ENCODE peak calls at places on chromosomes 5 and 9, in six cellular contexts. I, S, B, T, H and N are unnamed samples. For H3K9me3, the result is how much of the 10 kb centered on the place peaks cover.

GRCh38 chr5:152329191-152329590 is 75.9 kb downstream of the NMUR2 start:
- ATAC-seq in I (no peak), S (no peak), B (no peak), T (no peak), H (no peak), N (no peak)

GRCh38 chr9:20200900-20201495 is 412.2 kb upstream of the SLC24A2 start:
- ATAC-seq in I (no peak), S (no peak), B (no peak), T (no peak), H (no peak), N (no peak)

GRCh38 chr5:78647838-78648358 is 674 bp downstream of the LHFPL2 start:
- ATAC-seq in I (peak), S (peak), B (peak), T (peak), H (peak), N (peak)

GRCh38 chr9:128940946-128941755 is 6.3 kb downstream of the DOLK start:
- ATAC-seq in I (no peak), S (no peak), B (no peak), T (peak), H (peak), N (no peak)

GRCh38 chr5:177357459-177358332 is at the start of gene RGS14:
- ATAC-seq in I (no peak), S (peak), B (peak), T (no peak), H (peak), N (peak)

GRCh38 chr9:95370064-95370463 is 52.6 kb upstream of the FANCC start:
- ATAC-seq in I (no peak), S (no peak), B (peak), T (no peak), H (no peak), N (peak)

GRCh38 chr9:88300556-88300955 is 87.7 kb upstream of the SPIN1 start:
- ATAC-seq in I (no peak), S (no peak), B (no peak), T (no peak), H (no peak), N (no peak)

GRCh38 chr9:133845659-133845947 is 107.5 kb upstream of the SARDH start:
- ATAC-seq in I (no peak), S (no peak), B (no peak), T (no peak), H (peak), N (no peak)

GRCh38 chr5:91670565-91670964 is 287.4 kb upstream of the ARRDC3 start:
- ATAC-seq in I (no peak), S (no peak), B (no peak), T (no peak), H (no peak), N (no peak)

GRCh38 chr9:87569008-87569908 is 71.6 kb downstream of the DAPK1 start:
- ATAC-seq in I (no peak), S (peak), B (no peak), T (peak), H (no peak), N (peak)

GRCh38 chr5:138503487-138504270 is 38.4 kb downstream of the EGR1 start:
- ATAC-seq in I (peak), S (peak), B (peak), T (peak), H (peak), N (peak)

GRCh38 chr5:138502521-138502920 is 37.2 kb downstream of the EGR1 start:
- ATAC-seq in I (no peak), S (no peak), B (no peak), T (no peak), H (no peak), N (no peak)

GRCh38 chr5:138498381-138498780 is 33.1 kb downstream of the EGR1 start:
- ATAC-seq in I (no peak), S (no peak), B (no peak), T (no peak), H (no peak), N (no peak)

GRCh38 chr5:138504799-138505198 is 38.2 kb downstream of the ETF1 start:
- ATAC-seq in I (no peak), S (no peak), B (peak), T (no peak), H (peak), N (peak)

GRCh38 chr5:138502121-138502520 is 36.8 kb downstream of the EGR1 start:
- ATAC-seq in I (no peak), S (no peak), B (no peak), T (no peak), H (no peak), N (peak)
- TF ChIP-seq POLR2AphosphoS5 in I (no peak), S (no peak), B (no peak), T (no peak), H (no peak), N (no peak)

GRCh38 chr5:172042183-172042582 is 35.7 kb upstream of the FBXW11 start:
- ATAC-seq in I (no peak), S (no peak), B (no peak), T (no peak), H (no peak), N (no peak)
- H3K9me3 ChIP-seq in I (under half), S (under half), B (under half), T (under half), H (under half), N (under half)

DNA sequence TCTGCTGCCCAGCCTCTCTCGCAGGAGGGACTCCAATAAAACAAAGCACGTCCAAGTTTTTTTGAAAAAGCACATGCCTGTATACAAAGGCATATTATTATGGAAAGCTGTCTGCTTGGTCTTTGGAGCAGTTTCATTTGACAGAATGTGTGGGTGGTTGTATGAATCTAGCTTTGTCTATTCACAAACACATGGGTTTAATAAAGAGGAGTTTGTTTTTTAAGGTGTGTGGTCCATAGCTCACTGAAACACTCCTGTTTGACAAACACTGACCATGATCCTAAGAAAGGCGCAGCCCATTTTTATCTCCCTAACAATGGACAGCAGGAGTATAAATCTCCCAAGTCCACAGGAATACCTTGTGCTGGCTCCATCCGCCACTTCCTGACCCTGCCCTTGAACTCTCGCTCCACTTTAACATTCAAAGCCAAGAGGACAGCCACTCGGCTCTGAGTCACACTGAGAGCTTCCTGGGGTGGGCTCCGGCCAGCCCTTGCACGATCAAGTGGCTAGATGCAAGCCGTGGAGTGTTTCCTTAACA is 371.9 kb downstream of the EBF1 start:
- ATAC-seq in I (no peak), S (no peak), B (no peak), T (no peak), H (no peak), N (peak)
- TF ChIP-seq POLR2AphosphoS5 in I (no peak), S (no peak), B (no peak), T (no peak), H (no peak), N (peak)

GRCh38 chr5:158407801-158408200 is 548.9 kb upstream of the CLINT1 start:
- ATAC-seq in I (no peak), S (no peak), B (no peak), T (no peak), H (no peak), N (no peak)
- H3K9me3 ChIP-seq in I (under half), S (under half), B (under half), T (under half), H (under half), N (under half)